ENCODE peak calls at places on chromosomes 5 and 9, in five cellular contexts. B, Z, U, C and T are unnamed samples.

GRCh38 chr5:15607076-15607475 is 107.1 kb downstream of the FBXL7 start:
- DNase-seq in B (no peak), Z (no peak), C (no peak), U (no peak), T (no peak)

GRCh38 chr5:138054863-138055558 is 22.1 kb upstream of the FAM13B start:
- DNase-seq in Z (no peak), C (no peak), U (no peak), B (no peak), T (no peak)

GRCh38 chr5:77015938-77016569 is 14.2 kb upstream of the AGGF1 start:
- DNase-seq in B (peak), Z (peak), C (no peak), U (peak), T (peak)

GRCh38 chr9:120729796-120730195 is 15.5 kb upstream of the MEGF9 start:
- DNase-seq in C (no peak), U (no peak), B (no peak), Z (no peak), T (no peak)

GRCh38 chr9:133841167-133841812 is 103.1 kb upstream of the SARDH start:
- DNase-seq in Z (no peak), B (no peak), U (no peak), C (no peak), T (no peak)

GRCh38 chr5:141747646-141748229 is 65.7 kb upstream of the ARAP3 start:
- DNase-seq in C (no peak), Z (no peak), U (no peak), B (no peak), T (no peak)

GRCh38 chr9:74666625-74667316 is 169.6 kb downstream of the RORB start:
- DNase-seq in B (no peak), Z (peak), U (no peak), C (no peak), T (peak)

GRCh38 chr5:149358818-149359217 is 972 bp downstream of the PCYOX1L start:
- DNase-seq in C (no peak), U (no peak), B (no peak), Z (peak), T (peak)

GRCh38 chr5:154778534-154778933 is 23.4 kb downstream of the LARP1 start:
- DNase-seq in Z (no peak), C (no peak), U (no peak), B (no peak), T (no peak)

GRCh38 chr9:135249711-135250110 is 162.2 kb downstream of the OLFM1 start:
- DNase-seq in B (no peak), U (no peak), Z (no peak), C (no peak), T (no peak)

GRCh38 chr9:36415822-36416515 is 15.9 kb upstream of the RNF38 start:
- DNase-seq in C (no peak), Z (no peak), B (no peak), U (no peak), T (no peak)

GRCh38 chr9:137305060-137305787 is 3.2 kb upstream of the NRARP start:
- DNase-seq in C (no peak), U (no peak), B (no peak), Z (peak), T (peak)

GRCh38 chr5:132098151-132098594 is 24.6 kb downstream of the CSF2 start:
- DNase-seq in B (no peak), U (no peak), C (no peak), Z (peak), T (peak)

GRCh38 chr5:112479418-112479817 is 60.3 kb upstream of the EPB41L4A start:
- DNase-seq in C (no peak), B (no peak), Z (peak), U (no peak), T (peak)

GRCh38 chr5:179969110-179969509 is 61.4 kb upstream of the TBC1D9B start:
- DNase-seq in C (no peak), B (no peak), Z (no peak), U (no peak), T (no peak)

GRCh38 chr9:83959061-83959460 is 21.0 kb downstream of the HNRNPK start:
- DNase-seq in C (no peak), B (no peak), U (peak), Z (peak), T (peak)

GRCh38 chr5:395156-395920 is 47.6 kb upstream of the EXOC3 start:
- DNase-seq in B (no peak), C (no peak), U (peak), Z (peak), T (peak)

GRCh38 chr5:174503461-174504265 is 220.7 kb upstream of the MSX2 start:
- DNase-seq in U (no peak), C (no peak), Z (peak), B (peak), T (peak)

GRCh38 chr5:151556808-151557207 is 34.3 kb downstream of the FAT2 start:
- DNase-seq in B (no peak), Z (no peak), U (no peak), C (no peak), T (no peak)

GRCh38 chr5:169331292-169331852 is 30.4 kb upstream of the SLIT3 start:
- DNase-seq in Z (peak), B (no peak), U (no peak), C (no peak), T (peak)

GRCh38 chr5:32778403-32778802 is 67.3 kb downstream of the NPR3 start:
- DNase-seq in U (no peak), B (no peak), Z (no peak), C (no peak), T (no peak)

GRCh38 chr5:135239461-135240282 is 159.4 kb downstream of the MACROH2A1 start:
- DNase-seq in Z (no peak), U (no peak), C (no peak), B (no peak), T (no peak)

GRCh38 chr9:70574222-70574837 is 159.9 kb upstream of the KLF9 start:
- DNase-seq in Z (peak), C (no peak), U (no peak), B (no peak), T (peak)

GRCh38 chr9:103789686-103790085 is 304.4 kb upstream of the SMC2 start:
- DNase-seq in C (no peak), B (no peak), Z (no peak), U (peak), T (peak)

GRCh38 chr5:149837680-149838269 is 106.8 kb downstream of the PDE6A start:
- DNase-seq in B (peak), C (no peak), Z (peak), U (peak), T (peak)

GRCh38 chr5:56479701-56480304 is 246.7 kb upstream of the ANKRD55 start:
- DNase-seq in C (no peak), B (no peak), Z (peak), U (no peak), T (no peak)

GRCh38 chr9:134895849-134896833 is 15.5 kb downstream of the FCN2 start:
- DNase-seq in U (no peak), C (no peak), Z (peak), B (peak), T (peak)

GRCh38 chr5:57891443-57891842 is 408.8 kb upstream of the ACTBL2 start:
- DNase-seq in U (no peak), C (no peak), B (no peak), Z (no peak), T (no peak)

GRCh38 chr9:35840901-35841900 is 12.2 kb downstream of the TMEM8B start:
- DNase-seq in U (no peak), Z (no peak), B (no peak), C (no peak), T (no peak)

GRCh38 chr9:98104445-98104881 is 14.6 kb downstream of the TRIM14 start:
- DNase-seq in Z (no peak), C (no peak), B (no peak), U (no peak), T (no peak)

GRCh38 chr5:143057580-143057999 is 287.4 kb downstream of the ARHGAP26 start:
- DNase-seq in C (no peak), Z (peak), U (no peak), B (no peak), T (peak)

GRCh38 chr9:21679432-21679831 is 123.0 kb upstream of the MTAP start:
- DNase-seq in B (no peak), Z (peak), C (no peak), U (no peak), T (peak)

GRCh38 chr5:98768160-98769005 is 5.1 kb upstream of the RGMB start:
- DNase-seq in C (no peak), B (no peak), Z (peak), U (peak), T (peak)